ENCODE peak calls at places on chromosomes 11 and 22, in eight cellular contexts. I is mucosa of descending colon, M is uterus, C is fibroblast of lung, W is endodermal cell, E is bronchial epithelial cell, N is IMR-90, Z is cardiac muscle cell. A is an unnamed sample.

GRCh38 chr22:32802291-32802826 is 854 bp downstream of the TIMP3 start:
- DNase-seq in I (no peak), M (no peak), C (peak; percentile 48), W (no peak), E (no peak), N (no peak), Z (peak; percentile 41), A (no peak)

GRCh38 chr11:71442880-71443279 is 5.3 kb downstream of the DHCR7 start:
- DNase-seq in I (no peak), M (no peak), C (no peak), W (no peak), E (no peak), N (no peak), Z (no peak), A (no peak)

GRCh38 chr11:69230856-69231425 is 63.0 kb upstream of the MYEOV start:
- DNase-seq in I (no peak), M (no peak), C (no peak), W (peak; percentile 26), E (no peak), N (no peak), Z (no peak), A (no peak)

GRCh38 chr11:126148317-126148716 is 63.1 kb downstream of the RPUSD4 start:
- DNase-seq in I (no peak), M (no peak), C (no peak), W (no peak), E (no peak), N (no peak), Z (no peak), A (no peak)

GRCh38 chr11:43447124-43447523 is 88.4 kb downstream of the TTC17 start:
- DNase-seq in I (no peak), M (no peak), C (peak; percentile 17), W (no peak), E (no peak), N (no peak), Z (peak; percentile 2), A (no peak)

GRCh38 chr22:44063462-44064371 is 39.6 kb downstream of the PARVB start:
- DNase-seq in I (no peak), M (no peak), C (no peak), W (no peak), E (no peak), N (no peak), Z (no peak), A (no peak)

GRCh38 chr11:130726647-130727046 is 189.6 kb downstream of the SNX19 start:
- DNase-seq in I (no peak), M (no peak), C (no peak), W (no peak), E (no peak), N (no peak), Z (no peak), A (no peak)

GRCh38 chr11:58776891-58777451 is 45.2 kb upstream of the GLYAT start:
- DNase-seq in I (peak; percentile 4), M (no peak), C (no peak), W (no peak), E (no peak), N (no peak), Z (no peak), A (no peak)

GRCh38 chr11:130580372-130580771 is 131.9 kb downstream of the ADAMTS15 start:
- DNase-seq in I (no peak), M (peak; percentile 61), C (peak; percentile 99), W (peak; percentile 90), E (peak; percentile 98), N (peak; percentile 84), Z (peak; percentile 83), A (peak; percentile 65)

GRCh38 chr11:1280116-1281035 is 29.1 kb downstream of the TOLLIP start:
- DNase-seq in I (no peak), M (no peak), C (no peak), W (no peak), E (no peak), N (no peak), Z (no peak), A (no peak)

GRCh38 chr11:76234704-76235232 is 28.5 kb upstream of the WNT11 start:
- DNase-seq in I (no peak), M (no peak), C (no peak), W (no peak), E (peak; percentile 28), N (no peak), Z (no peak), A (no peak)

GRCh38 chr11:66543263-66544107 is 2.4 kb downstream of the ZDHHC24 start:
- DNase-seq in I (peak; percentile 38), M (peak; percentile 61), C (peak; percentile 64), W (peak; percentile 88), E (no peak), N (peak; percentile 57), Z (peak; percentile 68), A (no peak)

GRCh38 chr11:117705866-117706265 is 91.2 kb downstream of the DSCAML1 start:
- DNase-seq in I (no peak), M (no peak), C (no peak), W (no peak), E (no peak), N (no peak), Z (no peak), A (no peak)

GRCh38 chr22:42544686-42545085 is 9.1 kb upstream of the SERHL2 start:
- DNase-seq in I (no peak), M (no peak), C (peak; percentile 16), W (no peak), E (no peak), N (peak; percentile 24), Z (peak; percentile 85), A (no peak)

GRCh38 chr22:44537016-44537936 is 39.2 kb upstream of the RTL6 start:
- DNase-seq in I (no peak), M (no peak), C (no peak), W (peak; percentile 19), E (no peak), N (no peak), Z (no peak), A (no peak)

GRCh38 chr11:118002010-118002540 is 15.9 kb downstream of the IL10RA start:
- DNase-seq in I (no peak), M (no peak), C (no peak), W (no peak), E (no peak), N (no peak), Z (no peak), A (no peak)

GRCh38 chr11:43756575-43756974 is 76.0 kb downstream of the HSD17B12 start:
- DNase-seq in I (no peak), M (no peak), C (peak; percentile 59), W (no peak), E (peak; percentile 29), N (peak; percentile 78), Z (peak; percentile 41), A (no peak)

GRCh38 chr11:121894581-121894980 is 221.4 kb downstream of the BLID start:
- DNase-seq in I (no peak), M (no peak), C (peak; percentile 76), W (no peak), E (peak; percentile 70), N (peak; percentile 70), Z (no peak), A (no peak)

GRCh38 chr22:37274380-37274862 is 7.9 kb upstream of the CYTH4 start:
- DNase-seq in I (peak; percentile 44), M (no peak), C (no peak), W (no peak), E (no peak), N (no peak), Z (no peak), A (no peak)

GRCh38 chr11:11808992-11809583 is 32.7 kb upstream of the USP47 start:
- DNase-seq in I (no peak), M (no peak), C (no peak), W (no peak), E (no peak), N (no peak), Z (no peak), A (no peak)

GRCh38 chr11:78690588-78690987 is 115.9 kb upstream of the NARS2 start:
- DNase-seq in I (no peak), M (no peak), C (peak; percentile 39), W (no peak), E (peak; percentile 51), N (peak; percentile 59), Z (no peak), A (no peak)

GRCh38 chr11:85723088-85723487 is 37.1 kb upstream of the CCDC89 start:
- DNase-seq in I (no peak), M (no peak), C (no peak), W (no peak), E (peak; percentile 46), N (no peak), Z (no peak), A (no peak)

GRCh38 chr11:123475478-123475877 is 45.4 kb downstream of the GRAMD1B start:
- DNase-seq in I (no peak), M (no peak), C (peak; percentile 22), W (peak; percentile 60), E (no peak), N (peak; percentile 57), Z (peak; percentile 65), A (no peak)

GRCh38 chr22:35454416-35455054 is 54.6 kb downstream of the MCM5 start:
- DNase-seq in I (no peak), M (no peak), C (no peak), W (no peak), E (no peak), N (no peak), Z (no peak), A (no peak)
- TF ChIP-seq CTCF in I (no peak), M (peak; percentile 11), C (peak; percentile 25), W (peak; percentile 51), E (no peak), N (no peak), Z (peak; percentile 8), A (no peak)

GRCh38 chr11:10674440-10674855 is 19.1 kb downstream of the IRAG1 start:
- DNase-seq in I (no peak), M (no peak), C (no peak), W (no peak), E (no peak), N (no peak), Z (no peak), A (no peak)
- H3K4me3 ChIP-seq in I (no peak overlapping the region), M (peak overlapping the region; percentile 5), C (no peak overlapping the region), W (no peak overlapping the region), E (no peak overlapping the region), N (no peak overlapping the region), Z (no peak overlapping the region), A (no peak overlapping the region)

DNA sequence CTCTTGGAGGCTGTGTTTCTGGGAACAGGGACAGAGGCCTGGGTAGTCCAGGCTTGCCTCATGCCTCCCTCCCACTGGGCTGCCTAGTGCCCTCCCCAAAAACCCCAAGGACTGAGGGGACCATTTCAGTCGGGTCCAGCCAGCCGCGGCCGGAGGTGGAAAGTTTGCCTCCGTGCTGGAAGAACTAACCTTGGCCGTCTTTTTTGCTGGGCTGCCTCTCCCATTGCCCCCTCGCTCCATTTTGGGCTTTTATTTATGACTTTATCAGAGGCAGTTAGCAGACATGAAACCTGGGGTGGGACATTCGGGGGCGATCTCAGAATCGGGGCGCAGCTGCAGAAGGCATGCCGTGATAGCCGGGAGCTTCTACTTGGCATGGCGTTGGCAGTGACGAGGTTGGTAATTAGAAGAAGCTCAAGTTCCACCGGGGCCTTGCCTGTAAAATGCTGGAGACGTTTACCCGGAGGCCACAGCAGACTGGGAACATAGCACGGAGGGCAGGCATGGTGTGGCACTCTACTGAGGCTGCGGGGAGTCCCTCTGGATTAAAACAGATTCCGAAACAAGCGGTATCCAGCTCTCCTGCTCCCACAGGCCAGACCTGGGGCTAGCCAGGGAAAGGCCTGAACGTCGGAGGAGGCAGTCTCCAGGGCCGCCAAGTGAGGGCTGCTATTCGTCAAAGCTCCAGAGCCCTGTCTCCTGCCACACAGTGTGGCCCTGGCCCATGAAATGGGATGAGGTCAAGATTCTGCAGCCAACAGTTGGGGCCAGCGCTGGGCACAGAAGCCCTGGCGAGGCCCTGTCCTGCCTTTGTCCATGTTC is 76.4 kb upstream of the PPARA start:
- DNase-seq in I (peak; percentile 69), M (peak; percentile 54), C (peak; percentile 27), W (no peak), E (peak; percentile 9), N (peak; percentile 42), Z (peak; percentile 59), A (no peak)
- H3K36me3 ChIP-seq in I (no peaks in the 10 kb centered on the region), M (no peaks in the 10 kb centered on the region), C (peaks cover 36% of the 10 kb centered on the region), W (no peaks in the 10 kb centered on the region), E (peaks cover 18% of the 10 kb centered on the region), N (peaks cover 25% of the 10 kb centered on the region), Z (no peaks in the 10 kb centered on the region), A (peaks cover 34% of the 10 kb centered on the region)

GRCh38 chr11:48210052-48210451 is 6.6 kb upstream of the OR4B1 start:
- DNase-seq in I (peak; percentile 5), M (no peak), C (no peak), W (peak; percentile 78), E (no peak), N (peak; percentile 17), Z (peak; percentile 0), A (no peak)
- TF ChIP-seq CTCF in I (no peak), M (no peak), C (no peak), W (peak; percentile 74), E (no peak), N (peak; percentile 28), Z (no peak), A (peak; percentile 29)

A was measured in BJ.